ENCODE peak calls at places on chromosomes 12 and 14, in nine cellular contexts. One of them, this sample, is unnamed.

GRCh38 chr12:119589634-119590033 is 3.9 kb upstream of the TMEM233 start:
- DNase-seq in foreskin fibroblast: no peak
- DNase-seq in heart left ventricle: no peak
- DNase-seq in HCT116: no peak
- DNase-seq in cardiac fibroblast: no peak
- DNase-seq in AG04449: no peak
- DNase-seq in choroid plexus epithelial cell: no peak
- DNase-seq in cardiac muscle cell: no peak
- DNase-seq in astrocyte of the spinal cord: no peak
- DNase-seq in this sample: no peak

GRCh38 chr14:68214431-68214830 is 394.9 kb downstream of the RAD51B start:
- DNase-seq in foreskin fibroblast: no peak
- DNase-seq in heart left ventricle: no peak
- DNase-seq in HCT116: no peak
- DNase-seq in cardiac fibroblast: no peak
- DNase-seq in AG04449: no peak
- DNase-seq in choroid plexus epithelial cell: peak
- DNase-seq in cardiac muscle cell: no peak
- DNase-seq in astrocyte of the spinal cord: no peak
- DNase-seq in this sample: no peak

GRCh38 chr12:65605019-65605418 is 219.3 kb upstream of the HMGA2 start:
- DNase-seq in foreskin fibroblast: no peak
- DNase-seq in heart left ventricle: no peak
- DNase-seq in HCT116: no peak
- DNase-seq in cardiac fibroblast: peak
- DNase-seq in AG04449: no peak
- DNase-seq in choroid plexus epithelial cell: peak
- DNase-seq in cardiac muscle cell: no peak
- DNase-seq in astrocyte of the spinal cord: peak
- DNase-seq in this sample: no peak

GRCh38 chr12:130953783-130954543 is at the start of gene ADGRD1:
- DNase-seq in foreskin fibroblast: peak
- DNase-seq in heart left ventricle: peak
- DNase-seq in HCT116: no peak
- DNase-seq in cardiac fibroblast: peak
- DNase-seq in AG04449: no peak
- DNase-seq in choroid plexus epithelial cell: peak
- DNase-seq in cardiac muscle cell: peak
- DNase-seq in astrocyte of the spinal cord: no peak
- DNase-seq in this sample: no peak

GRCh38 chr12:1873531-1874149 is 44.8 kb downstream of the CACNA2D4 start:
- DNase-seq in foreskin fibroblast: no peak
- DNase-seq in heart left ventricle: no peak
- DNase-seq in HCT116: no peak
- DNase-seq in cardiac fibroblast: no peak
- DNase-seq in AG04449: no peak
- DNase-seq in choroid plexus epithelial cell: no peak
- DNase-seq in cardiac muscle cell: no peak
- DNase-seq in astrocyte of the spinal cord: no peak
- DNase-seq in this sample: no peak

GRCh38 chr12:109255377-109255776 is 53.7 kb downstream of the FOXN4 start:
- DNase-seq in foreskin fibroblast: peak
- DNase-seq in heart left ventricle: no peak
- DNase-seq in HCT116: no peak
- DNase-seq in cardiac fibroblast: peak
- DNase-seq in AG04449: no peak
- DNase-seq in choroid plexus epithelial cell: peak
- DNase-seq in cardiac muscle cell: peak
- DNase-seq in astrocyte of the spinal cord: no peak
- DNase-seq in this sample: no peak

GRCh38 chr12:122991623-122992275 is 11.3 kb downstream of the ARL6IP4 start:
- DNase-seq in foreskin fibroblast: no peak
- DNase-seq in heart left ventricle: no peak
- DNase-seq in HCT116: no peak
- DNase-seq in cardiac fibroblast: no peak
- DNase-seq in AG04449: no peak
- DNase-seq in choroid plexus epithelial cell: no peak
- DNase-seq in cardiac muscle cell: no peak
- DNase-seq in astrocyte of the spinal cord: no peak
- DNase-seq in this sample: no peak

GRCh38 chr12:6062427-6063378 is 61.8 kb downstream of the VWF start:
- DNase-seq in foreskin fibroblast: peak
- DNase-seq in heart left ventricle: no peak
- DNase-seq in HCT116: no peak
- DNase-seq in cardiac fibroblast: peak
- DNase-seq in AG04449: no peak
- DNase-seq in choroid plexus epithelial cell: peak
- DNase-seq in cardiac muscle cell: peak
- DNase-seq in astrocyte of the spinal cord: peak
- DNase-seq in this sample: no peak

GRCh38 chr14:52391866-52392600 is 77.9 kb downstream of the PTGER2 start:
- DNase-seq in foreskin fibroblast: peak
- DNase-seq in heart left ventricle: no peak
- DNase-seq in HCT116: peak
- DNase-seq in cardiac fibroblast: peak
- DNase-seq in AG04449: no peak
- DNase-seq in choroid plexus epithelial cell: peak
- DNase-seq in cardiac muscle cell: peak
- DNase-seq in astrocyte of the spinal cord: peak
- DNase-seq in this sample: peak

GRCh38 chr14:69956970-69957369 is 77.8 kb downstream of the SMOC1 start:
- DNase-seq in foreskin fibroblast: no peak
- DNase-seq in heart left ventricle: no peak
- DNase-seq in HCT116: no peak
- DNase-seq in cardiac fibroblast: no peak
- DNase-seq in AG04449: no peak
- DNase-seq in choroid plexus epithelial cell: no peak
- DNase-seq in cardiac muscle cell: no peak
- DNase-seq in astrocyte of the spinal cord: no peak
- DNase-seq in this sample: no peak

GRCh38 chr12:44812062-44812461 is 64.1 kb downstream of the NELL2 start:
- DNase-seq in foreskin fibroblast: no peak
- DNase-seq in heart left ventricle: no peak
- DNase-seq in HCT116: peak
- DNase-seq in cardiac fibroblast: no peak
- DNase-seq in AG04449: no peak
- DNase-seq in choroid plexus epithelial cell: no peak
- DNase-seq in cardiac muscle cell: no peak
- DNase-seq in astrocyte of the spinal cord: no peak
- DNase-seq in this sample: no peak
- TF ChIP-seq CTCF in foreskin fibroblast: no peak
- TF ChIP-seq CTCF in heart left ventricle: no peak
- TF ChIP-seq CTCF in HCT116: peak
- TF ChIP-seq CTCF in cardiac fibroblast: no peak
- TF ChIP-seq CTCF in AG04449: no peak
- TF ChIP-seq CTCF in choroid plexus epithelial cell: no peak
- TF ChIP-seq CTCF in cardiac muscle cell: peak
- TF ChIP-seq CTCF in astrocyte of the spinal cord: no peak
- TF ChIP-seq CTCF in this sample: no peak

GRCh38 chr14:90693413-90693812 is 122.8 kb downstream of the TTC7B start:
- DNase-seq in foreskin fibroblast: no peak
- DNase-seq in heart left ventricle: no peak
- DNase-seq in HCT116: no peak
- DNase-seq in cardiac fibroblast: no peak
- DNase-seq in AG04449: no peak
- DNase-seq in choroid plexus epithelial cell: no peak
- DNase-seq in cardiac muscle cell: no peak
- DNase-seq in astrocyte of the spinal cord: no peak
- DNase-seq in this sample: no peak
- H3K4me3 ChIP-seq in foreskin fibroblast: no peak
- H3K4me3 ChIP-seq in heart left ventricle: no peak
- H3K4me3 ChIP-seq in HCT116: no peak
- H3K4me3 ChIP-seq in cardiac fibroblast: no peak
- H3K4me3 ChIP-seq in AG04449: no peak
- H3K4me3 ChIP-seq in choroid plexus epithelial cell: no peak
- H3K4me3 ChIP-seq in cardiac muscle cell: no peak
- H3K4me3 ChIP-seq in astrocyte of the spinal cord: no peak
- H3K4me3 ChIP-seq in this sample: no peak

GRCh38 chr14:77603654-77604270 is 12.7 kb downstream of the SPTLC2 start:
- DNase-seq in foreskin fibroblast: no peak
- DNase-seq in heart left ventricle: no peak
- DNase-seq in HCT116: no peak
- DNase-seq in cardiac fibroblast: no peak
- DNase-seq in AG04449: no peak
- DNase-seq in choroid plexus epithelial cell: no peak
- DNase-seq in cardiac muscle cell: peak
- DNase-seq in astrocyte of the spinal cord: no peak
- DNase-seq in this sample: no peak
- TF ChIP-seq CTCF in foreskin fibroblast: no peak
- TF ChIP-seq CTCF in heart left ventricle: no peak
- TF ChIP-seq CTCF in HCT116: peak
- TF ChIP-seq CTCF in cardiac fibroblast: peak
- TF ChIP-seq CTCF in AG04449: peak
- TF ChIP-seq CTCF in choroid plexus epithelial cell: peak
- TF ChIP-seq CTCF in cardiac muscle cell: peak
- TF ChIP-seq CTCF in astrocyte of the spinal cord: peak
- TF ChIP-seq CTCF in this sample: no peak

GRCh38 chr12:25975682-25976081 is 17.2 kb downstream of the RASSF8 start:
- DNase-seq in foreskin fibroblast: no peak
- DNase-seq in heart left ventricle: no peak
- DNase-seq in HCT116: no peak
- DNase-seq in cardiac fibroblast: no peak
- DNase-seq in AG04449: no peak
- DNase-seq in choroid plexus epithelial cell: no peak
- DNase-seq in cardiac muscle cell: no peak
- DNase-seq in astrocyte of the spinal cord: no peak
- DNase-seq in this sample: no peak

GRCh38 chr12:25975179-25975578 is 16.7 kb downstream of the RASSF8 start:
- DNase-seq in foreskin fibroblast: no peak
- DNase-seq in heart left ventricle: no peak
- DNase-seq in HCT116: no peak
- DNase-seq in cardiac fibroblast: no peak
- DNase-seq in AG04449: no peak
- DNase-seq in choroid plexus epithelial cell: no peak
- DNase-seq in cardiac muscle cell: no peak
- DNase-seq in astrocyte of the spinal cord: no peak
- DNase-seq in this sample: no peak

GRCh38 chr12:25979059-25979458 is 20.6 kb downstream of the RASSF8 start:
- DNase-seq in foreskin fibroblast: no peak
- DNase-seq in heart left ventricle: no peak
- DNase-seq in HCT116: no peak
- DNase-seq in cardiac fibroblast: no peak
- DNase-seq in AG04449: no peak
- DNase-seq in choroid plexus epithelial cell: no peak
- DNase-seq in cardiac muscle cell: no peak
- DNase-seq in astrocyte of the spinal cord: no peak
- DNase-seq in this sample: no peak

GRCh38 chr12:25977047-25977446 is 18.6 kb downstream of the RASSF8 start:
- DNase-seq in foreskin fibroblast: no peak
- DNase-seq in heart left ventricle: no peak
- DNase-seq in HCT116: no peak
- DNase-seq in cardiac fibroblast: peak
- DNase-seq in AG04449: no peak
- DNase-seq in choroid plexus epithelial cell: no peak
- DNase-seq in cardiac muscle cell: no peak
- DNase-seq in astrocyte of the spinal cord: peak
- DNase-seq in this sample: peak

GRCh38 chr12:25976289-25976688 is 17.8 kb downstream of the RASSF8 start:
- DNase-seq in foreskin fibroblast: no peak
- DNase-seq in heart left ventricle: no peak
- DNase-seq in HCT116: no peak
- DNase-seq in cardiac fibroblast: no peak
- DNase-seq in AG04449: no peak
- DNase-seq in choroid plexus epithelial cell: no peak
- DNase-seq in cardiac muscle cell: no peak
- DNase-seq in astrocyte of the spinal cord: peak
- DNase-seq in this sample: no peak
- H3K4me3 ChIP-seq in foreskin fibroblast: no peak
- H3K4me3 ChIP-seq in heart left ventricle: no peak
- H3K4me3 ChIP-seq in HCT116: no peak
- H3K4me3 ChIP-seq in cardiac fibroblast: no peak
- H3K4me3 ChIP-seq in AG04449: no peak
- H3K4me3 ChIP-seq in choroid plexus epithelial cell: no peak
- H3K4me3 ChIP-seq in cardiac muscle cell: no peak
- H3K4me3 ChIP-seq in astrocyte of the spinal cord: no peak
- H3K4me3 ChIP-seq in this sample: peak

GRCh38 chr12:80607361-80608135 is 99.9 kb upstream of the MYF6 start:
- DNase-seq in foreskin fibroblast: no peak
- DNase-seq in heart left ventricle: no peak
- DNase-seq in HCT116: no peak
- DNase-seq in cardiac fibroblast: no peak
- DNase-seq in AG04449: no peak
- DNase-seq in choroid plexus epithelial cell: no peak
- DNase-seq in cardiac muscle cell: no peak
- DNase-seq in astrocyte of the spinal cord: no peak
- DNase-seq in this sample: no peak
- TF ChIP-seq CTCF in foreskin fibroblast: peak
- TF ChIP-seq CTCF in heart left ventricle: no peak
- TF ChIP-seq CTCF in HCT116: peak
- TF ChIP-seq CTCF in cardiac fibroblast: no peak
- TF ChIP-seq CTCF in AG04449: no peak
- TF ChIP-seq CTCF in choroid plexus epithelial cell: no peak
- TF ChIP-seq CTCF in cardiac muscle cell: peak
- TF ChIP-seq CTCF in astrocyte of the spinal cord: peak
- TF ChIP-seq CTCF in this sample: no peak

GRCh38 chr14:88825503-88825902 is 1.1 kb downstream of the TTC8 start:
- DNase-seq in foreskin fibroblast: no peak
- DNase-seq in heart left ventricle: no peak
- DNase-seq in HCT116: no peak
- DNase-seq in cardiac fibroblast: no peak
- DNase-seq in AG04449: no peak
- DNase-seq in choroid plexus epithelial cell: no peak
- DNase-seq in cardiac muscle cell: no peak
- DNase-seq in astrocyte of the spinal cord: no peak
- DNase-seq in this sample: no peak
- H3K4me3 ChIP-seq in foreskin fibroblast: peak
- H3K4me3 ChIP-seq in heart left ventricle: peak
- H3K4me3 ChIP-seq in HCT116: peak
- H3K4me3 ChIP-seq in cardiac fibroblast: peak
- H3K4me3 ChIP-seq in AG04449: peak
- H3K4me3 ChIP-seq in choroid plexus epithelial cell: peak
- H3K4me3 ChIP-seq in cardiac muscle cell: peak
- H3K4me3 ChIP-seq in astrocyte of the spinal cord: peak
- H3K4me3 ChIP-seq in this sample: peak